ENCODE peak calls at places on chromosomes 16 and 17, in four cellular contexts. One of them, this sample, is unnamed.

GRCh38 chr16:59510008-59510424 is 775.9 kb upstream of the GOT2 start:
- DNase-seq in NCI-H1417 treated with DMSO at 0.1 percent for 48 hours: no peak
- DNase-seq in B cell: no peak
- DNase-seq in left colon: no peak
- DNase-seq in this sample: peak; percentile 10

GRCh38 chr17:80198144-80198661 is 21.9 kb downstream of the SGSH start:
- DNase-seq in left colon: no peak
- DNase-seq in NCI-H1417 treated with DMSO at 0.1 percent for 48 hours: no peak
- DNase-seq in B cell: no peak
- DNase-seq in this sample: no peak

GRCh38 chr16:47460301-47460754 is 535 bp downstream of the ITFG1 start:
- DNase-seq in NCI-H1417 treated with DMSO at 0.1 percent for 48 hours: no peak
- DNase-seq in B cell: no peak
- DNase-seq in left colon: no peak
- DNase-seq in this sample: no peak

GRCh38 chr17:50264263-50265113 is 9.8 kb upstream of the TMEM92 start:
- DNase-seq in B cell: no peak
- DNase-seq in left colon: no peak
- DNase-seq in NCI-H1417 treated with DMSO at 0.1 percent for 48 hours: no peak
- DNase-seq in this sample: no peak

GRCh38 chr16:78323315-78323714 is 223.9 kb downstream of the WWOX start:
- DNase-seq in NCI-H1417 treated with DMSO at 0.1 percent for 48 hours: no peak
- DNase-seq in left colon: no peak
- DNase-seq in B cell: no peak
- DNase-seq in this sample: no peak

GRCh38 chr16:49277766-49278566 is 3.7 kb downstream of the CBLN1 start:
- DNase-seq in left colon: no peak
- DNase-seq in NCI-H1417 treated with DMSO at 0.1 percent for 48 hours: no peak
- DNase-seq in B cell: no peak
- DNase-seq in this sample: no peak

GRCh38 chr16:2438121-2438520 is 8.9 kb downstream of the CCNF start:
- DNase-seq in NCI-H1417 treated with DMSO at 0.1 percent for 48 hours: no peak
- DNase-seq in left colon: no peak
- DNase-seq in B cell: no peak
- DNase-seq in this sample: no peak

GRCh38 chr16:1407749-1408148 is 6.8 kb downstream of the UNKL start:
- DNase-seq in B cell: peak; percentile 16
- DNase-seq in left colon: no peak
- DNase-seq in NCI-H1417 treated with DMSO at 0.1 percent for 48 hours: no peak
- DNase-seq in this sample: no peak

GRCh38 chr17:45952814-45953320 is 46.2 kb upstream of the STH start:
- DNase-seq in left colon: no peak
- DNase-seq in B cell: no peak
- DNase-seq in NCI-H1417 treated with DMSO at 0.1 percent for 48 hours: no peak
- DNase-seq in this sample: no peak

GRCh38 chr17:74430706-74431567 is 951 bp upstream of the GPRC5C start:
- DNase-seq in B cell: peak; percentile 65
- DNase-seq in NCI-H1417 treated with DMSO at 0.1 percent for 48 hours: peak; percentile 59
- DNase-seq in left colon: peak; percentile 86
- DNase-seq in this sample: peak; percentile 60

GRCh38 chr17:82098939-82099765 is 1.1 kb upstream of the FASN start:
- DNase-seq in NCI-H1417 treated with DMSO at 0.1 percent for 48 hours: no peak
- DNase-seq in left colon: peak; percentile 45
- DNase-seq in B cell: no peak
- DNase-seq in this sample: no peak

GRCh38 chr16:53404959-53405358 is 29.3 kb upstream of the RBL2 start:
- DNase-seq in NCI-H1417 treated with DMSO at 0.1 percent for 48 hours: no peak
- DNase-seq in left colon: no peak
- DNase-seq in B cell: no peak
- DNase-seq in this sample: no peak

GRCh38 chr17:16283705-16284104 is 66.7 kb downstream of the PIGL start:
- DNase-seq in left colon: no peak
- DNase-seq in B cell: no peak
- DNase-seq in NCI-H1417 treated with DMSO at 0.1 percent for 48 hours: no peak
- DNase-seq in this sample: no peak

GRCh38 chr16:69276143-69277115 is 34.7 kb upstream of the VPS4A start:
- DNase-seq in left colon: peak; percentile 37
- DNase-seq in B cell: no peak
- DNase-seq in NCI-H1417 treated with DMSO at 0.1 percent for 48 hours: no peak
- DNase-seq in this sample: no peak

GRCh38 chr16:19659554-19659953 is 58.5 kb downstream of the KNOP1 start:
- DNase-seq in left colon: no peak
- DNase-seq in B cell: no peak
- DNase-seq in NCI-H1417 treated with DMSO at 0.1 percent for 48 hours: no peak
- DNase-seq in this sample: no peak

GRCh38 chr17:77863814-77864161 is 94.7 kb upstream of the TNRC6C start:
- DNase-seq in B cell: no peak
- DNase-seq in NCI-H1417 treated with DMSO at 0.1 percent for 48 hours: no peak
- DNase-seq in left colon: peak; percentile 79
- DNase-seq in this sample: no peak

GRCh38 chr16:7745321-7745720 is 412.7 kb downstream of the RBFOX1 start:
- DNase-seq in B cell: no peak
- DNase-seq in left colon: no peak
- DNase-seq in NCI-H1417 treated with DMSO at 0.1 percent for 48 hours: no peak
- DNase-seq in this sample: no peak

GRCh38 chr16:89153848-89154271 is 17.7 kb upstream of the CDH15 start:
- DNase-seq in B cell: no peak
- DNase-seq in left colon: no peak
- DNase-seq in NCI-H1417 treated with DMSO at 0.1 percent for 48 hours: no peak
- DNase-seq in this sample: no peak

GRCh38 chr17:77634710-77635109 is 323.8 kb upstream of the TNRC6C start:
- DNase-seq in NCI-H1417 treated with DMSO at 0.1 percent for 48 hours: no peak
- DNase-seq in B cell: no peak
- DNase-seq in left colon: no peak
- DNase-seq in this sample: no peak

GRCh38 chr17:76268991-76269981 is 4.1 kb downstream of the UBALD2 start:
- DNase-seq in B cell: no peak
- DNase-seq in NCI-H1417 treated with DMSO at 0.1 percent for 48 hours: no peak
- DNase-seq in left colon: no peak
- DNase-seq in this sample: no peak

GRCh38 chr17:1455748-1456599 is at the start of gene CRK:
- DNase-seq in B cell: peak; percentile 100
- DNase-seq in left colon: peak; percentile 93
- DNase-seq in NCI-H1417 treated with DMSO at 0.1 percent for 48 hours: peak; percentile 53
- DNase-seq in this sample: peak; percentile 99

GRCh38 chr17:14298221-14298994 is 2.5 kb upstream of the HS3ST3B1 start:
- DNase-seq in NCI-H1417 treated with DMSO at 0.1 percent for 48 hours: no peak
- DNase-seq in left colon: no peak
- DNase-seq in B cell: no peak
- DNase-seq in this sample: no peak

GRCh38 chr17:42526031-42526444 is 10.0 kb upstream of the NAGLU start:
- DNase-seq in B cell: no peak
- DNase-seq in left colon: peak; percentile 63
- DNase-seq in NCI-H1417 treated with DMSO at 0.1 percent for 48 hours: no peak
- DNase-seq in this sample: no peak

GRCh38 chr16:71919033-71919432 is 23.7 kb downstream of the IST1 start:
- DNase-seq in left colon: no peak
- DNase-seq in B cell: no peak
- DNase-seq in NCI-H1417 treated with DMSO at 0.1 percent for 48 hours: no peak
- DNase-seq in this sample: no peak

GRCh38 chr16:30131869-30132475 is 9.0 kb upstream of the MAPK3 start:
- DNase-seq in left colon: no peak
- DNase-seq in NCI-H1417 treated with DMSO at 0.1 percent for 48 hours: no peak
- DNase-seq in B cell: no peak
- DNase-seq in this sample: no peak

GRCh38 chr16:89593841-89594240 is 18.3 kb downstream of the CPNE7 start:
- DNase-seq in B cell: no peak
- DNase-seq in NCI-H1417 treated with DMSO at 0.1 percent for 48 hours: no peak
- DNase-seq in left colon: no peak
- DNase-seq in this sample: no peak

GRCh38 chr17:41811549-41812175 is at the start of gene P3H4:
- DNase-seq in left colon: peak; percentile 66
- DNase-seq in NCI-H1417 treated with DMSO at 0.1 percent for 48 hours: peak; percentile 7
- DNase-seq in B cell: peak; percentile 92
- DNase-seq in this sample: peak; percentile 81

GRCh38 chr17:16980813-16981731 is 9.2 kb upstream of the TNFRSF13B start:
- DNase-seq in left colon: no peak
- DNase-seq in B cell: peak; percentile 50
- DNase-seq in NCI-H1417 treated with DMSO at 0.1 percent for 48 hours: no peak
- DNase-seq in this sample: no peak

GRCh38 chr17:45287526-45288264 is 25.8 kb upstream of the SPATA32 start:
- DNase-seq in NCI-H1417 treated with DMSO at 0.1 percent for 48 hours: no peak
- DNase-seq in B cell: no peak
- DNase-seq in left colon: no peak
- DNase-seq in this sample: no peak

This sample was measured in frontal cortex.